ENCODE peak calls at places on chromosome 4, in eight cellular contexts. J is substantia nigra, N is thoracic aorta, X is K562, I is body of pancreas, H is colonic mucosa, T is right atrium auricular region, E is upper lobe of right lung. Y is an unnamed sample.

GRCh38 chr4:185142911-185143595 is at the start of gene SLC25A4:
- DNase-seq in J (peak; percentile 89), N (peak; percentile 41), X (peak; percentile 88), I (peak; percentile 92), H (peak; percentile 84), T (peak; percentile 84), E (peak; percentile 93), Y (peak; percentile 92)

GRCh38 chr4:107359208-107359607 is 323.1 kb upstream of the DKK2 start:
- DNase-seq in J (no peak), N (no peak), X (no peak), I (no peak), H (no peak), T (no peak), E (no peak), Y (no peak)

GRCh38 chr4:138542191-138542771 is 300.1 kb upstream of the SLC7A11 start:
- DNase-seq in J (no peak), N (no peak), X (no peak), I (no peak), H (no peak), T (no peak), E (no peak), Y (no peak)

GRCh38 chr4:11496313-11496956 is 67.7 kb upstream of the HS3ST1 start:
- DNase-seq in J (no peak), N (no peak), X (no peak), I (no peak), H (no peak), T (no peak), E (no peak), Y (no peak)

GRCh38 chr4:138053601-138054322 is 188.4 kb downstream of the SLC7A11 start:
- DNase-seq in J (no peak), N (peak; percentile 13), X (peak; percentile 11), I (no peak), H (no peak), T (no peak), E (no peak), Y (no peak)

GRCh38 chr4:102625232-102625930 is 124.2 kb downstream of the NFKB1 start:
- DNase-seq in J (no peak), N (no peak), X (peak; percentile 34), I (no peak), H (no peak), T (no peak), E (no peak), Y (no peak)

GRCh38 chr4:107818301-107818910 is 6.3 kb upstream of the SGMS2 start:
- DNase-seq in J (no peak), N (no peak), X (no peak), I (no peak), H (no peak), T (no peak), E (no peak), Y (no peak)

GRCh38 chr4:337932-338758 is 531 bp downstream of the ZNF141 start:
- DNase-seq in J (no peak), N (no peak), X (no peak), I (peak; percentile 42), H (peak; percentile 37), T (no peak), E (peak; percentile 85), Y (no peak)

GRCh38 chr4:186149872-186150271 is 41.5 kb upstream of the CYP4V2 start:
- DNase-seq in J (no peak), N (no peak), X (peak; percentile 58), I (peak; percentile 23), H (peak; percentile 49), T (peak; percentile 88), E (no peak), Y (peak; percentile 36)

GRCh38 chr4:167234388-167234881 is at the start of gene SPOCK3:
- DNase-seq in J (peak; percentile 61), N (no peak), X (no peak), I (peak; percentile 57), H (no peak), T (no peak), E (peak; percentile 70), Y (no peak)

GRCh38 chr4:177492022-177492421 is 49.8 kb upstream of the AGA start:
- DNase-seq in J (no peak), N (no peak), X (no peak), I (no peak), H (no peak), T (no peak), E (no peak), Y (no peak)

GRCh38 chr4:763191-763810 is 57.7 kb downstream of the PCGF3 start:
- DNase-seq in J (no peak), N (no peak), X (no peak), I (no peak), H (no peak), T (no peak), E (no peak), Y (no peak)

GRCh38 chr4:128570380-128570779 is 239.1 kb upstream of the JADE1 start:
- DNase-seq in J (no peak), N (no peak), X (peak; percentile 37), I (peak; percentile 31), H (no peak), T (peak; percentile 82), E (no peak), Y (peak; percentile 29)

GRCh38 chr4:165493359-165493758 is 114.6 kb downstream of the CPE start:
- DNase-seq in J (peak; percentile 15), N (no peak), X (peak; percentile 82), I (peak; percentile 78), H (peak; percentile 64), T (peak; percentile 71), E (peak; percentile 81), Y (peak; percentile 35)

GRCh38 chr4:97235516-97235915 is 907.8 kb downstream of the STPG2 start:
- DNase-seq in J (no peak), N (no peak), X (no peak), I (no peak), H (no peak), T (no peak), E (no peak), Y (no peak)

GRCh38 chr4:56082809-56083208 is 134.1 kb downstream of the CEP135 start:
- DNase-seq in J (no peak), N (no peak), X (no peak), I (no peak), H (no peak), T (no peak), E (no peak), Y (no peak)

GRCh38 chr4:3407171-3407771 is 34.5 kb upstream of the HGFAC start:
- DNase-seq in J (no peak), N (no peak), X (no peak), I (no peak), H (no peak), T (no peak), E (peak; percentile 42), Y (no peak)

GRCh38 chr4:87886083-87886482 is 53.3 kb downstream of the MEPE start:
- DNase-seq in J (no peak), N (no peak), X (no peak), I (no peak), H (no peak), T (no peak), E (no peak), Y (no peak)

DNA sequence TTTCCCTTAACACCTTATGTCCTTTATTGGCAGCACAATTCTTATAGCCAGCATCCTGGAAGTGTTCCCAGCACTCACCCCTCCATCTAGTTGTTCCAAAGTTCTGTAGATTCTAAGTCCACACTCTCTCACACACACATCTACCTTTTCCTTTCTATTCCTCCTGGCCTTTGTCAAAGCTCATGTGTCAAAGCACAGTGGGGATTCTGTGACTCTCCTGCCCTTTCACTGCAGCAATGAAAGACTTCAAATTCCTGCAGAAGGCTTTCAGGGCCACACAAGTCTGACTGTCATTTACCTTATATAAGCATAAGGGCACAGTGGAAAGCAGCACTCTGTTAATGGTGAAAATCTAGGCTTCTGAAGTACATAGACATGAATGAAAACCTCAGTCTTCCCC is 22.2 kb downstream of the LIMCH1 start:
- DNase-seq in J (no peak), N (no peak), X (no peak), I (no peak), H (no peak), T (no peak), E (no peak), Y (no peak)
- H3K27ac ChIP-seq in J (no peak overlapping the region), N (no peak overlapping the region), X (no peak overlapping the region), I (no peak overlapping the region), H (no peak overlapping the region), T (no peak overlapping the region), E (no peak overlapping the region), Y (no peak overlapping the region)

DNA sequence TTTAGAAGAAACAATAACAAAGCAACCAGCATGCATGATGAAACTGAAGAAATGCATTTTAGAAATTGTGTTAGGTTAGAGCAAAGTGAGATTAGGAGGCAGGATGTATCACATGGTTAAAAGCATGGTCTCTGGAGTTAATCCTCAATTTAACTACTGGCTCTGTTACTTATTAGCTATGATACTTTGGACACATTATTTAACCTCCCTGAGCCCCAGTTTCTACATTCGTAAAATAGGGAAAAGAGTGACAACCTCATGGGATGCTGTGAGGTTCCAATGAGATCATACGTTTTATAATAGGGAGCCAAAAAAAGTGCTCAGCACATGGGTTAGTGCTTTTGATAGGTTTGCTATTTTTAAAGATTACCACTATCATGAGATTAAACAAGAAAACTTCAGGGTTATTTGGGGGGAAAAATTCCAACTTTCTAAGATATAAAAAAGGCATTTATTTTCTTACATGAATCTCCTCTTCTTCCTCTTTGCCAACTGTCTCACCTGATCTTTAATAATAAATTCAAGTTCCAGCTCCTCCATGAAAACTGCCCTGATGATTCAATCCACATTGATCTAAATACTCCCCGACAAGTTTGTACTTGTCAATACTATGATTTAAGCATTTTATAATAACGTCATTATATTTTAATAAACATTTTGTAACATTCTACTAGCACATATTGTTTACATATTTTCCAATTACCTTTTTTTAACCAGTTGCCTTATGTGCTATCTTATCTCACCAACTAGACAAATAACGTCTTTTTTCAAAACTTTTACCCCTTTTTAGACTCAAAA is 4.6 kb downstream of the SEC31A start:
- DNase-seq in J (no peak), N (no peak), X (no peak), I (no peak), H (no peak), T (no peak), E (no peak), Y (no peak)
- H3K27ac ChIP-seq in J (no peak overlapping the region), N (no peak overlapping the region), X (peak overlapping the region; percentile 47), I (peak overlapping the region; percentile 57), H (no peak overlapping the region), T (no peak overlapping the region), E (no peak overlapping the region), Y (peak overlapping the region; percentile 3)

GRCh38 chr4:180330521-180330920 is 1912.7 kb upstream of the TENM3 start:
- DNase-seq in J (no peak), N (no peak), X (no peak), I (no peak), H (no peak), T (no peak), E (no peak), Y (no peak)

GRCh38 chr4:180336494-180337090 is 1906.6 kb upstream of the TENM3 start:
- DNase-seq in J (no peak), N (no peak), X (no peak), I (no peak), H (no peak), T (no peak), E (no peak), Y (no peak)

GRCh38 chr4:180333156-180333555 is 1910.0 kb upstream of the TENM3 start:
- DNase-seq in J (no peak), N (no peak), X (no peak), I (no peak), H (no peak), T (no peak), E (no peak), Y (no peak)

GRCh38 chr4:180335571-180335970 is 1907.6 kb upstream of the TENM3 start:
- DNase-seq in J (no peak), N (no peak), X (no peak), I (no peak), H (no peak), T (no peak), E (no peak), Y (no peak)
- H3K27ac ChIP-seq in J (no peak overlapping the region), N (no peak overlapping the region), X (no peak overlapping the region), I (no peak overlapping the region), H (no peak overlapping the region), T (no peak overlapping the region), E (no peak overlapping the region), Y (no peak overlapping the region)

GRCh38 chr4:94934864-94935263 is 177.1 kb downstream of the BMPR1B start:
- DNase-seq in J (no peak), N (no peak), X (no peak), I (no peak), H (no peak), T (no peak), E (no peak), Y (no peak)
- H3K27ac ChIP-seq in J (no peak overlapping the region), N (no peak overlapping the region), X (no peak overlapping the region), I (no peak overlapping the region), H (no peak overlapping the region), T (no peak overlapping the region), E (no peak overlapping the region), Y (no peak overlapping the region)

Y was measured in gastrocnemius medialis.